ENCODE peak calls at places on chromosomes 2 and 18, in eight cellular contexts. V is fibroblast of the aortic adventitia; P is amygdala; K is HCT116; Q is fibroblast of lung; R is cardiac fibroblast; W is NCI-H1092 treated with DMSO at 0.1 percent for 48 hours; D is stimulated activated CD8-positive, alpha-beta memory T cell treated with anti-CD3 and anti-CD28 coated beads, Interleukin-2, amount 100 ng/mL, for 48 hours. T is an unnamed sample.

GRCh38 chr2:20621366-20622295 is 29.3 kb downstream of the HS1BP3 start:
- DNase-seq in K (no peak), Q (no peak), D (no peak), V (no peak), R (no peak), W (no peak), P (no peak), T (no peak)

GRCh38 chr2:3670376-3670775 is 12.4 kb downstream of the ALLC start:
- DNase-seq in P (no peak), R (no peak), W (no peak), Q (no peak), K (no peak), D (no peak), V (no peak), T (no peak)

GRCh38 chr2:158893057-158893456 is 75.4 kb upstream of the TANC1 start:
- DNase-seq in W (no peak), R (no peak), Q (peak), V (peak), K (no peak), P (peak), D (no peak), T (no peak)

GRCh38 chr2:172613610-172614231 is 57.8 kb downstream of the PDK1 start:
- DNase-seq in P (no peak), D (no peak), V (no peak), W (no peak), Q (no peak), R (no peak), K (no peak), T (no peak)

GRCh38 chr2:107595749-107596148 is 230.9 kb upstream of the RGPD4 start:
- DNase-seq in V (peak), K (no peak), Q (peak), P (no peak), W (no peak), D (no peak), R (peak), T (no peak)

GRCh38 chr2:235217814-235218213 is 266.0 kb downstream of the SH3BP4 start:
- DNase-seq in P (no peak), Q (peak), D (no peak), K (no peak), V (no peak), W (no peak), R (peak), T (no peak)

GRCh38 chr2:86284987-86285386 is 52.4 kb downstream of the REEP1 start:
- DNase-seq in R (no peak), D (no peak), P (no peak), K (no peak), V (no peak), W (no peak), Q (no peak), T (no peak)

GRCh38 chr2:142130111-142131015 is 453 bp downstream of the LRP1B start:
- DNase-seq in R (peak), Q (peak), K (peak), V (peak), D (no peak), W (peak), P (peak), T (no peak)

GRCh38 chr18:44309185-44309584 is 371.5 kb upstream of the SETBP1 start:
- DNase-seq in P (no peak), V (peak), D (no peak), W (no peak), Q (peak), K (no peak), R (peak), T (no peak)

GRCh38 chr2:191333911-191334357 is 88.7 kb downstream of the MYO1B start:
- DNase-seq in R (peak), V (peak), D (no peak), W (no peak), Q (peak), K (no peak), P (no peak), T (no peak)

GRCh38 chr2:10332402-10333246 is 29.9 kb downstream of the HPCAL1 start:
- DNase-seq in Q (no peak), R (no peak), V (no peak), W (no peak), P (no peak), K (no peak), D (peak), T (no peak)

GRCh38 chr2:65353046-65353445 is 79.4 kb downstream of the SPRED2 start:
- DNase-seq in R (no peak), W (no peak), D (no peak), K (no peak), V (no peak), Q (no peak), P (no peak), T (no peak)

GRCh38 chr2:235453605-235454151 is 40.2 kb upstream of the AGAP1 start:
- DNase-seq in D (no peak), K (no peak), R (no peak), Q (no peak), V (no peak), W (no peak), P (no peak), T (no peak)

GRCh38 chr18:50969448-50969847 is 1.6 kb downstream of the ELAC1 start:
- DNase-seq in Q (no peak), R (no peak), W (peak), V (no peak), D (no peak), K (no peak), P (no peak), T (no peak)

GRCh38 chr2:105038383-105039061 is 653 bp downstream of the MRPS9 start:
- DNase-seq in K (peak), V (peak), D (no peak), W (no peak), R (no peak), Q (no peak), P (peak), T (no peak)

GRCh38 chr18:50982086-50982801 is 14.4 kb downstream of the ELAC1 start:
- DNase-seq in W (no peak), V (no peak), Q (no peak), R (no peak), P (no peak), D (no peak), K (no peak), T (no peak)

GRCh38 chr18:76252880-76253279 is 242.2 kb downstream of the ZNF516 start:
- DNase-seq in D (no peak), W (peak), R (peak), K (peak), Q (no peak), P (no peak), V (peak), T (no peak)

GRCh38 chr2:68387408-68388350 is 22.6 kb downstream of the PLEK start:
- DNase-seq in D (no peak), R (no peak), Q (no peak), V (no peak), W (no peak), P (no peak), K (no peak), T (no peak)

GRCh38 chr2:191176305-191176704 is 25.5 kb upstream of the STAT4 start:
- DNase-seq in R (no peak), K (no peak), W (no peak), P (no peak), V (no peak), D (no peak), Q (no peak), T (no peak)

GRCh38 chr2:174512345-174512744 is 25.5 kb upstream of the GPR155 start:
- DNase-seq in V (no peak), W (no peak), D (no peak), K (no peak), R (no peak), P (no peak), Q (no peak), T (no peak)

GRCh38 chr18:27005589-27005988 is 140.1 kb upstream of the AQP4 start:
- DNase-seq in Q (no peak), R (peak), D (no peak), W (peak), V (peak), P (no peak), K (peak), T (no peak)

GRCh38 chr2:240624011-240624949 is 1.0 kb upstream of the GPR35 start:
- DNase-seq in V (no peak), P (no peak), Q (no peak), W (no peak), D (no peak), R (no peak), K (no peak), T (no peak)

GRCh38 chr2:224712346-224712745 is 3.8 kb downstream of the CCDC195 start:
- DNase-seq in K (no peak), V (peak), R (peak), Q (peak), W (no peak), P (no peak), D (no peak), T (no peak)

GRCh38 chr2:226514895-226515294 is 284.7 kb downstream of the IRS1 start:
- DNase-seq in D (no peak), W (no peak), P (no peak), Q (peak), R (peak), V (peak), K (peak), T (no peak)

GRCh38 chr18:13159579-13159978 is 59.0 kb upstream of the LDLRAD4 start:
- DNase-seq in V (peak), D (no peak), Q (peak), P (no peak), K (peak), W (peak), R (peak), T (peak)

GRCh38 chr2:68352651-68353386 is 12.3 kb upstream of the PLEK start:
- DNase-seq in D (no peak), W (no peak), K (no peak), Q (no peak), R (peak), P (no peak), V (peak), T (no peak)

GRCh38 chr2:133077259-133077822 is 407.3 kb upstream of the LYPD1 start:
- DNase-seq in P (no peak), D (no peak), K (no peak), W (no peak), R (peak), V (peak), Q (no peak), T (no peak)

GRCh38 chr2:207819839-207820784 is 50.4 kb upstream of the FZD5 start:
- DNase-seq in R (no peak), D (no peak), K (no peak), Q (peak), P (no peak), V (no peak), W (no peak), T (no peak)

GRCh38 chr2:74587664-74588277 is 33.3 kb downstream of the DOK1 start:
- DNase-seq in R (peak), Q (peak), W (peak), P (peak), V (peak), K (peak), D (peak), T (peak)